ENCODE peak calls at places on chromosomes 1 and 21, in ten cellular contexts. One of them, this sample, is unnamed.

GRCh38 chr1:24168246-24168645 is 18.8 kb downstream of the IFNLR1 start:
- DNase-seq in AG10803: no peak
- DNase-seq in CD4-positive, alpha-beta T cell: no peak
- DNase-seq in progenitor cell of endocrine pancreas: no peak
- DNase-seq in posterior cingulate gyrus: no peak
- DNase-seq in head of caudate nucleus: no peak
- DNase-seq in tibial nerve: no peak
- DNase-seq in Right ventricle myocardium superior: no peak
- DNase-seq in GM20000: no peak
- DNase-seq in nephron progenitor cell: no peak
- DNase-seq in this sample: no peak

GRCh38 chr1:26220199-26220912 is 13.6 kb upstream of the CEP85 start:
- DNase-seq in AG10803: no peak
- DNase-seq in CD4-positive, alpha-beta T cell: no peak
- DNase-seq in progenitor cell of endocrine pancreas: no peak
- DNase-seq in posterior cingulate gyrus: no peak
- DNase-seq in head of caudate nucleus: no peak
- DNase-seq in tibial nerve: no peak
- DNase-seq in Right ventricle myocardium superior: no peak
- DNase-seq in GM20000: no peak
- DNase-seq in nephron progenitor cell: peak
- DNase-seq in this sample: no peak

GRCh38 chr1:174023438-174023837 is 1.3 kb upstream of the RC3H1 start:
- DNase-seq in AG10803: peak
- DNase-seq in CD4-positive, alpha-beta T cell: no peak
- DNase-seq in progenitor cell of endocrine pancreas: no peak
- DNase-seq in posterior cingulate gyrus: no peak
- DNase-seq in head of caudate nucleus: peak
- DNase-seq in tibial nerve: no peak
- DNase-seq in Right ventricle myocardium superior: no peak
- DNase-seq in GM20000: no peak
- DNase-seq in nephron progenitor cell: no peak
- DNase-seq in this sample: no peak

GRCh38 chr1:193471981-193472380 is 285.6 kb upstream of the B3GALT2 start:
- DNase-seq in AG10803: no peak
- DNase-seq in CD4-positive, alpha-beta T cell: no peak
- DNase-seq in progenitor cell of endocrine pancreas: no peak
- DNase-seq in posterior cingulate gyrus: no peak
- DNase-seq in head of caudate nucleus: no peak
- DNase-seq in tibial nerve: no peak
- DNase-seq in Right ventricle myocardium superior: no peak
- DNase-seq in GM20000: no peak
- DNase-seq in nephron progenitor cell: no peak
- DNase-seq in this sample: no peak

GRCh38 chr1:239368436-239369109 is 17.8 kb upstream of the CHRM3 start:
- DNase-seq in AG10803: no peak
- DNase-seq in CD4-positive, alpha-beta T cell: no peak
- DNase-seq in progenitor cell of endocrine pancreas: no peak
- DNase-seq in posterior cingulate gyrus: no peak
- DNase-seq in head of caudate nucleus: no peak
- DNase-seq in tibial nerve: no peak
- DNase-seq in Right ventricle myocardium superior: no peak
- DNase-seq in GM20000: no peak
- DNase-seq in nephron progenitor cell: no peak
- DNase-seq in this sample: no peak

GRCh38 chr1:169049258-169049936 is 57.1 kb upstream of the ATP1B1 start:
- DNase-seq in AG10803: no peak
- DNase-seq in CD4-positive, alpha-beta T cell: no peak
- DNase-seq in progenitor cell of endocrine pancreas: no peak
- DNase-seq in posterior cingulate gyrus: no peak
- DNase-seq in head of caudate nucleus: no peak
- DNase-seq in tibial nerve: no peak
- DNase-seq in Right ventricle myocardium superior: no peak
- DNase-seq in GM20000: no peak
- DNase-seq in nephron progenitor cell: no peak
- DNase-seq in this sample: no peak

GRCh38 chr1:219041141-219041540 is 132.5 kb upstream of the LYPLAL1 start:
- DNase-seq in AG10803: peak
- DNase-seq in CD4-positive, alpha-beta T cell: no peak
- DNase-seq in progenitor cell of endocrine pancreas: no peak
- DNase-seq in posterior cingulate gyrus: no peak
- DNase-seq in head of caudate nucleus: no peak
- DNase-seq in tibial nerve: no peak
- DNase-seq in Right ventricle myocardium superior: no peak
- DNase-seq in GM20000: no peak
- DNase-seq in nephron progenitor cell: no peak
- DNase-seq in this sample: no peak

GRCh38 chr1:169889871-169890270 is 3.8 kb downstream of the SCYL3 start:
- DNase-seq in AG10803: no peak
- DNase-seq in CD4-positive, alpha-beta T cell: no peak
- DNase-seq in progenitor cell of endocrine pancreas: no peak
- DNase-seq in posterior cingulate gyrus: no peak
- DNase-seq in head of caudate nucleus: no peak
- DNase-seq in tibial nerve: no peak
- DNase-seq in Right ventricle myocardium superior: no peak
- DNase-seq in GM20000: no peak
- DNase-seq in nephron progenitor cell: no peak
- DNase-seq in this sample: no peak

GRCh38 chr1:178684542-178685000 is 40.5 kb upstream of the RALGPS2 start:
- DNase-seq in AG10803: peak
- DNase-seq in CD4-positive, alpha-beta T cell: no peak
- DNase-seq in progenitor cell of endocrine pancreas: no peak
- DNase-seq in posterior cingulate gyrus: no peak
- DNase-seq in head of caudate nucleus: no peak
- DNase-seq in tibial nerve: no peak
- DNase-seq in Right ventricle myocardium superior: no peak
- DNase-seq in GM20000: peak
- DNase-seq in nephron progenitor cell: no peak
- DNase-seq in this sample: no peak

GRCh38 chr1:183580281-183580682 is 10.0 kb downstream of the NCF2 start:
- DNase-seq in AG10803: peak
- DNase-seq in CD4-positive, alpha-beta T cell: no peak
- DNase-seq in progenitor cell of endocrine pancreas: no peak
- DNase-seq in posterior cingulate gyrus: no peak
- DNase-seq in head of caudate nucleus: no peak
- DNase-seq in tibial nerve: no peak
- DNase-seq in Right ventricle myocardium superior: no peak
- DNase-seq in GM20000: no peak
- DNase-seq in nephron progenitor cell: peak
- DNase-seq in this sample: no peak

GRCh38 chr1:16151200-16151708 is 4.6 kb downstream of the EPHA2 start:
- DNase-seq in AG10803: peak
- DNase-seq in CD4-positive, alpha-beta T cell: no peak
- DNase-seq in progenitor cell of endocrine pancreas: no peak
- DNase-seq in posterior cingulate gyrus: no peak
- DNase-seq in head of caudate nucleus: no peak
- DNase-seq in tibial nerve: no peak
- DNase-seq in Right ventricle myocardium superior: no peak
- DNase-seq in GM20000: no peak
- DNase-seq in nephron progenitor cell: peak
- DNase-seq in this sample: no peak

GRCh38 chr1:227234998-227235405 is 83.3 kb downstream of the CDC42BPA start:
- DNase-seq in AG10803: peak
- DNase-seq in CD4-positive, alpha-beta T cell: no peak
- DNase-seq in progenitor cell of endocrine pancreas: no peak
- DNase-seq in posterior cingulate gyrus: no peak
- DNase-seq in head of caudate nucleus: peak
- DNase-seq in tibial nerve: no peak
- DNase-seq in Right ventricle myocardium superior: no peak
- DNase-seq in GM20000: peak
- DNase-seq in nephron progenitor cell: no peak
- DNase-seq in this sample: no peak

GRCh38 chr1:73674945-73675561 is 522.9 kb downstream of the LRRIQ3 start:
- DNase-seq in AG10803: peak
- DNase-seq in CD4-positive, alpha-beta T cell: no peak
- DNase-seq in progenitor cell of endocrine pancreas: no peak
- DNase-seq in posterior cingulate gyrus: no peak
- DNase-seq in head of caudate nucleus: no peak
- DNase-seq in tibial nerve: no peak
- DNase-seq in Right ventricle myocardium superior: no peak
- DNase-seq in GM20000: peak
- DNase-seq in nephron progenitor cell: peak
- DNase-seq in this sample: no peak

GRCh38 chr1:152110860-152111514 is 4.3 kb downstream of the TCHH start:
- DNase-seq in AG10803: peak
- DNase-seq in CD4-positive, alpha-beta T cell: peak
- DNase-seq in progenitor cell of endocrine pancreas: no peak
- DNase-seq in posterior cingulate gyrus: peak
- DNase-seq in head of caudate nucleus: peak
- DNase-seq in tibial nerve: no peak
- DNase-seq in Right ventricle myocardium superior: peak
- DNase-seq in GM20000: no peak
- DNase-seq in nephron progenitor cell: peak
- DNase-seq in this sample: no peak

GRCh38 chr1:93613895-93614294 is 67.7 kb downstream of the BCAR3 start:
- DNase-seq in AG10803: peak
- DNase-seq in CD4-positive, alpha-beta T cell: no peak
- DNase-seq in progenitor cell of endocrine pancreas: no peak
- DNase-seq in posterior cingulate gyrus: no peak
- DNase-seq in head of caudate nucleus: peak
- DNase-seq in tibial nerve: no peak
- DNase-seq in Right ventricle myocardium superior: peak
- DNase-seq in GM20000: no peak
- DNase-seq in nephron progenitor cell: no peak
- DNase-seq in this sample: no peak

GRCh38 chr1:17984510-17985085 is 123.0 kb upstream of the IGSF21 start:
- DNase-seq in AG10803: no peak
- DNase-seq in CD4-positive, alpha-beta T cell: no peak
- DNase-seq in progenitor cell of endocrine pancreas: peak
- DNase-seq in posterior cingulate gyrus: no peak
- DNase-seq in head of caudate nucleus: peak
- DNase-seq in tibial nerve: peak
- DNase-seq in Right ventricle myocardium superior: no peak
- DNase-seq in GM20000: peak
- DNase-seq in nephron progenitor cell: peak
- DNase-seq in this sample: no peak

GRCh38 chr1:117093870-117094621 is 27.5 kb downstream of the TRIM45 start:
- DNase-seq in AG10803: peak
- DNase-seq in CD4-positive, alpha-beta T cell: peak
- DNase-seq in progenitor cell of endocrine pancreas: no peak
- DNase-seq in posterior cingulate gyrus: no peak
- DNase-seq in head of caudate nucleus: peak
- DNase-seq in tibial nerve: no peak
- DNase-seq in Right ventricle myocardium superior: no peak
- DNase-seq in GM20000: peak
- DNase-seq in nephron progenitor cell: peak
- DNase-seq in this sample: no peak

GRCh38 chr1:193187114-193187513 is 701 bp upstream of the B3GALT2 start:
- DNase-seq in AG10803: no peak
- DNase-seq in CD4-positive, alpha-beta T cell: no peak
- DNase-seq in progenitor cell of endocrine pancreas: no peak
- DNase-seq in posterior cingulate gyrus: no peak
- DNase-seq in head of caudate nucleus: no peak
- DNase-seq in tibial nerve: no peak
- DNase-seq in Right ventricle myocardium superior: no peak
- DNase-seq in GM20000: no peak
- DNase-seq in nephron progenitor cell: no peak
- DNase-seq in this sample: no peak

GRCh38 chr1:76190749-76191424 is 116.3 kb downstream of the ST6GALNAC3 start:
- DNase-seq in AG10803: no peak
- DNase-seq in CD4-positive, alpha-beta T cell: no peak
- DNase-seq in progenitor cell of endocrine pancreas: no peak
- DNase-seq in posterior cingulate gyrus: no peak
- DNase-seq in head of caudate nucleus: no peak
- DNase-seq in tibial nerve: no peak
- DNase-seq in Right ventricle myocardium superior: no peak
- DNase-seq in GM20000: no peak
- DNase-seq in nephron progenitor cell: no peak
- DNase-seq in this sample: no peak

GRCh38 chr21:36729301-36729970 is 30.5 kb downstream of the SIM2 start:
- DNase-seq in AG10803: no peak
- DNase-seq in CD4-positive, alpha-beta T cell: no peak
- DNase-seq in progenitor cell of endocrine pancreas: no peak
- DNase-seq in posterior cingulate gyrus: peak
- DNase-seq in head of caudate nucleus: no peak
- DNase-seq in tibial nerve: no peak
- DNase-seq in Right ventricle myocardium superior: no peak
- DNase-seq in GM20000: no peak
- DNase-seq in nephron progenitor cell: no peak
- DNase-seq in this sample: no peak

GRCh38 chr1:33985656-33986055 is 121.8 kb downstream of the HMGB4 start:
- DNase-seq in AG10803: peak
- DNase-seq in CD4-positive, alpha-beta T cell: no peak
- DNase-seq in progenitor cell of endocrine pancreas: no peak
- DNase-seq in posterior cingulate gyrus: no peak
- DNase-seq in head of caudate nucleus: no peak
- DNase-seq in tibial nerve: no peak
- DNase-seq in Right ventricle myocardium superior: no peak
- DNase-seq in GM20000: no peak
- DNase-seq in nephron progenitor cell: no peak
- DNase-seq in this sample: no peak

GRCh38 chr1:20442920-20443625 is 42.9 kb downstream of the CAMK2N1 start:
- DNase-seq in AG10803: peak
- DNase-seq in CD4-positive, alpha-beta T cell: no peak
- DNase-seq in progenitor cell of endocrine pancreas: no peak
- DNase-seq in posterior cingulate gyrus: no peak
- DNase-seq in head of caudate nucleus: peak
- DNase-seq in tibial nerve: no peak
- DNase-seq in Right ventricle myocardium superior: no peak
- DNase-seq in GM20000: no peak
- DNase-seq in nephron progenitor cell: no peak
- DNase-seq in this sample: no peak

GRCh38 chr1:116910379-116911165 is 856 bp downstream of the PTGFRN start:
- DNase-seq in AG10803: peak
- DNase-seq in CD4-positive, alpha-beta T cell: peak
- DNase-seq in progenitor cell of endocrine pancreas: peak
- DNase-seq in posterior cingulate gyrus: no peak
- DNase-seq in head of caudate nucleus: peak
- DNase-seq in tibial nerve: peak
- DNase-seq in Right ventricle myocardium superior: peak
- DNase-seq in GM20000: peak
- DNase-seq in nephron progenitor cell: peak
- DNase-seq in this sample: peak

GRCh38 chr1:21232044-21232443 is 55.3 kb upstream of the EIF4G3 start:
- DNase-seq in AG10803: peak
- DNase-seq in CD4-positive, alpha-beta T cell: no peak
- DNase-seq in progenitor cell of endocrine pancreas: peak
- DNase-seq in posterior cingulate gyrus: peak
- DNase-seq in head of caudate nucleus: peak
- DNase-seq in tibial nerve: no peak
- DNase-seq in Right ventricle myocardium superior: no peak
- DNase-seq in GM20000: peak
- DNase-seq in nephron progenitor cell: peak
- DNase-seq in this sample: peak

This sample was measured in CD8-positive, alpha-beta memory T cell.